ENCODE peak calls at places on chromosomes 7 and 10, in five cellular contexts. U is A549, J is ovary, A is IMR-90, P is right lobe of liver. K is an unnamed sample.

GRCh38 chr7:91325731-91326130 is 61.5 kb downstream of the FZD1 start:
- DNase-seq in A (no peak), P (no peak), J (no peak), U (no peak), K (no peak)

GRCh38 chr7:142796501-142797341 is 26.0 kb downstream of the PRSS2 start:
- DNase-seq in U (no peak), A (no peak), J (no peak), P (no peak), K (no peak)

GRCh38 chr7:38525857-38526256 is 105.3 kb downstream of the AMPH start:
- DNase-seq in P (no peak), U (no peak), J (no peak), A (no peak), K (no peak)

GRCh38 chr7:130721486-130722277 is 12.3 kb downstream of the KLF14 start:
- DNase-seq in U (peak; percentile 71), P (peak; percentile 60), J (peak; percentile 73), A (peak; percentile 69), K (peak; percentile 36)

GRCh38 chr10:119313645-119314044 is 106.3 kb downstream of the GRK5 start:
- DNase-seq in U (no peak), J (no peak), A (no peak), P (no peak), K (no peak)

GRCh38 chr7:131164025-131164899 is 163.4 kb upstream of the MKLN1 start:
- DNase-seq in J (no peak), A (peak; percentile 81), P (no peak), U (peak; percentile 96), K (no peak)

GRCh38 chr10:103572597-103573321 is 79.3 kb downstream of the NEURL1 start:
- DNase-seq in J (no peak), U (no peak), P (no peak), A (peak; percentile 11), K (no peak)

GRCh38 chr10:28291881-28292297 is 11.0 kb downstream of the MPP7 start:
- DNase-seq in J (no peak), A (peak; percentile 93), P (no peak), U (no peak), K (no peak)

GRCh38 chr7:119228482-119228881 is 1004.0 kb downstream of the ANKRD7 start:
- DNase-seq in P (no peak), J (no peak), U (no peak), A (no peak), K (no peak)

GRCh38 chr7:151063212-151063561 is 3.8 kb downstream of the SLC4A2 start:
- DNase-seq in A (peak; percentile 69), J (no peak), U (peak; percentile 51), P (peak; percentile 62), K (no peak)

GRCh38 chr7:80508440-80508839 is 3.4 kb downstream of the GNAT3 start:
- DNase-seq in P (no peak), J (no peak), U (no peak), A (peak; percentile 52), K (no peak)

GRCh38 chr7:37346761-37347160 is 101.9 kb downstream of the ELMO1 start:
- DNase-seq in U (no peak), A (no peak), P (no peak), J (no peak), K (no peak)

GRCh38 chr7:73832806-73833205 is 2.0 kb downstream of the CLDN4 start:
- DNase-seq in J (no peak), P (no peak), U (no peak), A (no peak), K (no peak)
- H3K4me1 ChIP-seq in J (peaks cover 9% of the 10 kb centered on the region), P (no peaks in the 10 kb centered on the region), U (peaks cover 57% of the 10 kb centered on the region), A (peaks cover 11% of the 10 kb centered on the region), K (peaks cover 24% of the 10 kb centered on the region)

GRCh38 chr7:92833766-92834605 is 2.4 kb downstream of the CDK6 start:
- DNase-seq in A (peak; percentile 78), U (peak; percentile 80), P (peak; percentile 90), J (peak; percentile 78), K (peak; percentile 81)

GRCh38 chr7:92835851-92836488 is 403 bp downstream of the CDK6 start:
- DNase-seq in A (no peak), U (peak; percentile 12), J (peak; percentile 33), P (peak; percentile 28), K (peak; percentile 10)

GRCh38 chr7:92836489-92837213 is at the start of gene CDK6:
- DNase-seq in A (peak; percentile 70), U (peak; percentile 38), P (peak; percentile 71), J (peak; percentile 60), K (peak; percentile 51)

GRCh38 chr7:92834661-92835139 is 1.7 kb downstream of the CDK6 start:
- DNase-seq in P (peak; percentile 42), U (no peak), J (peak; percentile 56), A (no peak), K (peak; percentile 10)

DNA sequence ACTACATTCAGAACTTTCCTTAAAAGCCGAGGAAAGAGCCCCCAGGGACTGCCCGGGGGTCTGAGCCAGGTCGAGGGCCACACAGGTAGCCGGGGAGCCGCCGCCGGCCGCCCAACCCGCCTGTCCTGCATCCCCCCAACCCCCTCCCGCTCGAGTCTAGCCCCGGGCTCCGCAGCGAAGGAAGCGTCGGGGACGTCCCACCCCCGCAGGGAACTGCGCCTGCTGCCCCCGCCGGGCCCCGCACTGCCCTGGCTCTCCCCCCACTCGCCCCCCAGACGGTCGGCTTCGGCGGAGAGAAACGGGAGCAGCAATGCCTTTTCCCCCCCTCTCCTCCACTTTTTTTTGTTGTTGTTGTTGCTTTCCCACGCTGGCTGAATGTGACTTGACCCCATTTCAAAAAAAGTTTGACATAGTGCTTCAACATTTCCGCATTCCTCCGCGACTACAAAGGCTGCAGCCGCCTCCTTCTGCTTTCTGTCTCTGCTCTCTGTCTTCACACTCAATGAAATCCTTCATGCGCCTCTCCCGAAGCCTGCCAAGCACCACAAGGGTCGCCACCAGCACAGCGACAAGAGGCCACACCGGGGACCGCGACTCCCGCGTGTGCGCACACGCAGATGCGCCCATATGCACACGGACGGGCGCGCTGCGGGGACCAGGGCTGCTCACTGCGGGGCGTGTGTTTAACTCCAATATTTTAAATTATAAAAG is 1.1 kb downstream of the CDK6 start:
- DNase-seq in U (peak; percentile 79), P (peak; percentile 65), A (peak; percentile 74), J (peak; percentile 40), K (peak; percentile 47)
- TF ChIP-seq POLR2A in U (no peak), P (no peak), A (no peak), J (no peak), K (no peak)

GRCh38 chr10:24383681-24384106 is 174.8 kb downstream of the KIAA1217 start:
- DNase-seq in U (peak; percentile 84), A (peak; percentile 98), P (peak; percentile 62), J (peak; percentile 89), K (peak; percentile 92)
- H3K4me3 ChIP-seq in U (no peak overlapping the region), A (no peak overlapping the region), P (no peak overlapping the region), J (no peak overlapping the region), K (no peak overlapping the region)

DNA sequence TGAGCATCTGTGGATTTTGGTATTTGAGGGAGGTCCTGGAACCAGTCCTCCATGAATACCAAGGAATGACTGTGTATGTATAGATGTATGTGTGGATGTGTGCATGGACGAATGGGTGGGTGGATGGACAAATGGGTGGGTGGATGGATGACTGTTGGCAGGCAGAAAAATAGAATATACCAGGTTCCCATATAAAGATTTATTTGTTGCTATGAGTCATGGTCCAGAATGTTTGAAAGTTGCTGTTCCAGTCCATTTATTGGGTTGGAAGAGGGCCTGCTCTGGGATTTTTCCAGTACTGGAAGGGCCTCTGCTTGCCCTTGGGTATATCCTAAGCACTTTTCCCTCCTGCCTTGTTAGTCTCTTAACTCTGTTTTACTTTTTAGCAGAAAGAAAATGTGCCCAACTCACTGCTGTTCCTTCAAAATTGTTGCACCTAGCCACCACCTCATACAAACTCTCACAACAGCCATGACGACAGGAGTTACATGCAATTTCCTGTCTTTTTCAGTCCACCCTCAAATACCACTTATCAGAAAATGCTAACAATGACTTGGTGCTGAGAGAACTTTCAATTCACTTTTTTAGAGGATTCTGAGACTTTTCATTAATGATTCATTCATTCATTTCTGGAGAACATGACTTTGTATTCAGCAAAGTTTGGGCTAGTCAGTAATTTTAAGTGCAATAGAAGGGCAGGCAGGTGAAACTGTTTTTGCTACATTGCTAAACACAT is 108.1 kb downstream of the EEPD1 start:
- DNase-seq in A (peak; percentile 76), P (no peak), U (no peak), J (no peak), K (peak; percentile 72)
- H3K4me1 ChIP-seq in A (peaks cover 29% of the 10 kb centered on the region), P (no peaks in the 10 kb centered on the region), U (peaks cover 67% of the 10 kb centered on the region), J (peaks cover 10% of the 10 kb centered on the region), K (peaks cover 41% of the 10 kb centered on the region)

GRCh38 chr7:45104844-45105587 is 6.5 kb downstream of the TBRG4 start:
- DNase-seq in U (no peak), J (no peak), A (no peak), P (no peak), K (no peak)

GRCh38 chr7:45106820-45107219 is 4.7 kb downstream of the TBRG4 start:
- DNase-seq in P (no peak), J (no peak), A (no peak), U (no peak), K (no peak)

GRCh38 chr7:45103958-45104843 is 7.3 kb downstream of the TBRG4 start:
- DNase-seq in A (no peak), P (no peak), U (no peak), J (peak; percentile 8), K (no peak)

GRCh38 chr7:45107356-45107755 is 4.1 kb downstream of the TBRG4 start:
- DNase-seq in J (peak; percentile 4), U (no peak), P (no peak), A (no peak), K (no peak)

GRCh38 chr7:45105588-45106188 is 5.8 kb downstream of the TBRG4 start:
- DNase-seq in U (no peak), P (no peak), A (no peak), J (no peak), K (no peak)
- TF ChIP-seq POLR2A in U (no peak), P (no peak), A (no peak), J (no peak), K (no peak)

GRCh38 chr7:22841954-22842353 is 19.3 kb upstream of the TOMM7 start:
- DNase-seq in U (no peak), A (peak; percentile 47), P (no peak), J (no peak), K (no peak)
- H3K4me3 ChIP-seq in U (no peak overlapping the region), A (no peak overlapping the region), P (no peak overlapping the region), J (no peak overlapping the region), K (no peak overlapping the region)

DNA sequence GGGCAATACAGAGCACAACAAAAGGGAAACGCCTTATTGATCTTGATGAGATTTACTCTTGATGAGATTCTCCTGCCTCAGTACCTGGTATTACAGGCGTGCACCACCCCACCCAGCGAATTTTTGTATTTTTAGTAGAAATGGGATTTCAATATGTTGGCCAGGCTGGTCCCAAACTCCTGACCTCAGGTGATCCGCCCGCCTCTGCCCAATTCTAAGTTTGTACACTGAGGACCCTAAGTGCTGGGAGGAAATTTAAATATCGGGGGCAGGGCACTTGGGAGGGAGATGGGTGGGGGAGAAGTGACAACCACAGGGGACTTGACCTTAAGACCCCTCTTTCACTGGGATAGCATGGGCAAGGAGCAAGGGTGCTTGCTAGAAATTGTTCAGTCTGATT is 14.1 kb downstream of the HNRNPF start:
- DNase-seq in J (no peak), P (no peak), A (no peak), U (no peak), K (no peak)
- H3K4me1 ChIP-seq in J (peaks cover 18% of the 10 kb centered on the region), P (no peaks in the 10 kb centered on the region), A (peaks cover 11% of the 10 kb centered on the region), U (peaks cover 61% of the 10 kb centered on the region), K (peaks cover 5% of the 10 kb centered on the region)

K was measured in prostate gland.